ENCODE peak calls at places on chromosome 1, in eight cellular contexts. Y, X, H, R, O, K, A and I are unnamed samples.

GRCh38 chr1:224106568-224107281 is 7.2 kb upstream of the FBXO28 start:
- DNase-seq in R (no peak), X (no peak), K (peak), Y (no peak), A (peak), O (peak), H (peak), I (peak)

GRCh38 chr1:209375681-209376360 is 207.7 kb upstream of the CAMK1G start:
- DNase-seq in A (no peak), K (no peak), R (no peak), Y (no peak), O (peak), X (no peak), H (no peak), I (no peak)

GRCh38 chr1:64343105-64343960 is 126.6 kb upstream of the CACHD1 start:
- DNase-seq in R (no peak), A (peak), Y (no peak), O (peak), K (no peak), H (no peak), X (no peak), I (no peak)

GRCh38 chr1:53519412-53519811 is 60.2 kb downstream of the DMRTB1 start:
- DNase-seq in K (no peak), R (no peak), A (no peak), X (peak), O (no peak), Y (no peak), H (no peak), I (no peak)

GRCh38 chr1:98761238-98761637 is 99.7 kb downstream of the SNX7 start:
- DNase-seq in X (no peak), R (no peak), K (no peak), Y (no peak), H (peak), A (no peak), O (no peak), I (peak)

GRCh38 chr1:62238507-62238906 is 43.9 kb downstream of the L1TD1 start:
- DNase-seq in R (no peak), K (no peak), X (no peak), H (no peak), Y (no peak), A (no peak), O (no peak), I (no peak)

GRCh38 chr1:219312967-219313366 is 139.3 kb downstream of the LYPLAL1 start:
- DNase-seq in R (no peak), H (no peak), A (no peak), K (no peak), Y (no peak), X (no peak), O (peak), I (no peak)

GRCh38 chr1:19504796-19505693 is 19.7 kb upstream of the CAPZB start:
- DNase-seq in A (no peak), R (peak), Y (no peak), O (peak), X (peak), K (no peak), H (no peak), I (no peak)

GRCh38 chr1:116762781-116763115 is 8.5 kb downstream of the CD2 start:
- DNase-seq in A (no peak), Y (no peak), O (no peak), X (no peak), H (no peak), R (no peak), K (no peak), I (peak)

GRCh38 chr1:38929476-38929875 is 12.2 kb downstream of the RHBDL2 start:
- DNase-seq in Y (no peak), R (no peak), H (no peak), O (no peak), K (no peak), X (no peak), A (no peak), I (peak)

GRCh38 chr1:101293461-101294045 is 56.7 kb downstream of the S1PR1 start:
- DNase-seq in H (no peak), X (no peak), A (no peak), O (peak), K (no peak), R (no peak), Y (no peak), I (peak)

DNA sequence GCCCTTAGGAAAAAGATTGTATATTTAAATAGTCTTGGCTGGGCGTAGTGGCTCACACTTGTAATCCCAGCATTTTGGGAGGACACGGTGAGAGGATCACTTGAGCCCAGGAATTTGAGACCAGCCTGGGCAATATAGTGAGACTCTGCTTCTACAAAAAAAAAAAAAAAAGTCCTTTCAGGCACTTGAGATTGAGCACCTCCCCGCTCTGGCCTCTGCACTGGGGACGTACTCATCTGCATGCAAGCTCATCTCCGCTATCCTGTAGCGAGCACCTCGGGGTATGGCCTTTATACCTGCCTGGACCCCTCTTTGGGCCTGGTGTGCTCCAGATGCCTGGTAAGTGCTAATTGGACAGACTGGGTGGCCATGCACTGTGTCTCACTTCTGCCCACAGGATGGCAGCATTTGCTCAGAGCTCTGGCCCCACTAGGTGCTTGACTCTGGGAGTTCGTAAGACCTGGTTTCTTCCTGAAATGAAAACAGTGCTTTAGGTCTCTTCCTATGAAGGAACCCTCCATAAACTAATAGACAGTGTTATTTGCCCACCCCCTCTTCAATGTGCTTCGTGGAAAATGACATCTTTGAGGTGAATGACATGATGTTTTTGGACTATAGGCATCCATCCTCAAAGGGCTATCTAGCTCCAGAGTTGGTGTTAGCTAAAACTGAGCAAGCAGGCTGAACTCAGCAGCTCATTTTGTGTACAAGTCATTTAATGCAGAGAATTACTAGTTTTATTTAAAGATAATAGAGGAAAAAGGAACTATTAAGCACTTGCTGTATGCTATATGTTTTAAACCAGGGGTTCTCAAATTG is 61.7 kb upstream of the ADAR start:
- DNase-seq in A (peak), Y (no peak), H (peak), X (peak), O (peak), R (peak), K (peak), I (peak)
- TF ChIP-seq CTCF in A (peak), Y (peak), H (peak), X (peak), O (peak), R (peak), K (peak), I (peak)

GRCh38 chr1:34780528-34780927 is 486 bp upstream of the GJB3 start:
- DNase-seq in X (peak), A (no peak), H (no peak), Y (no peak), K (no peak), R (no peak), O (no peak), I (no peak)
- H3K4me3 ChIP-seq in X (no peak), A (no peak), H (no peak), Y (no peak), K (no peak), R (no peak), O (no peak), I (no peak)

GRCh38 chr1:228162286-228163003 is 3.2 kb upstream of the IBA57 start:
- DNase-seq in H (no peak), K (no peak), O (no peak), X (no peak), Y (no peak), R (peak), A (no peak), I (no peak)
- TF ChIP-seq CTCF in H (no peak), K (no peak), O (no peak), X (no peak), Y (no peak), R (no peak), A (no peak), I (no peak)

DNA sequence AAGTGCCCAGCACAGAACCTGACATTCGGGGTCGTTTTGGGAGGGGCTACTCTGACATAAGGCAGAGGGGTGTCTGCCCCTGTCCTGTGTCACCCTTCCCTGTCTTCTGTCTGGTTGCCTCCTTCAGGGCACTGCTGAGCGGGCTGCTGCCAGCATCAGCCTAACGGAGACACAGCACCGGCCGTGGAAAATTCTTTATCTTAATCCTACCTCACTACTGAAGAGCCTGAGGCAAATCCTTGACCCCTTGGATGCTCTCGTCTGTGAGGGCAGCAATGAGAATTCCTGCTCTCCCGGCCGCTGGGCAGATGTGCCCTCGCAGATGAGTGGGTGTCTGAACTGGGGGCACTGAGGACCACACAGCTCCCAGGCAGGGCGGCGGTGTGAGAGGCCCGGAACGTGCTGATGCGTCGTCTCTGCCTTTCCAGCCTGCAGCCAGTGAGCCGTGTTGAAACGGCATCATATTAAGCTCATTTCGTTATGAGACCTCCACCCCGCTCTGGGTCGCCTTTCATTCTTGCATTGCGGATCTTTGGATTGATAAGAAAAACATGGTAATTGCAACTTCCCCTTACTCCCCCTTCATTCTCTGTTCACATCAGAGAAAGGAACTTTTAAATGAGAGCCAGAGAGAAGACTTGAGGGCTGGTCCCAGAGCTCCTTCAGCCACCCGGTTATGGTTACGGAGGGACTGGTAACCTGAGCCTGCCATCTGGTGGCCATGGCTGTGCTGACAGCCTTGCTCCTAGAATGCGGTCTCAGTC is 271.3 kb downstream of the TRABD2B start:
- DNase-seq in A (peak), Y (no peak), R (peak), X (peak), O (peak), H (peak), K (peak), I (peak)
- H3K4me3 ChIP-seq in A (no peak), Y (peak), R (peak), X (peak), O (no peak), H (no peak), K (no peak), I (no peak)

GRCh38 chr1:8462298-8462946 is 144.5 kb downstream of the SLC45A1 start:
- DNase-seq in K (no peak), Y (no peak), H (no peak), O (no peak), A (peak), R (no peak), X (no peak), I (no peak)

GRCh38 chr1:8464377-8464776 is 146.5 kb downstream of the SLC45A1 start:
- DNase-seq in R (no peak), A (no peak), X (no peak), H (no peak), Y (no peak), O (no peak), K (no peak), I (no peak)

GRCh38 chr1:8464987-8465386 is 147.1 kb downstream of the SLC45A1 start:
- DNase-seq in R (no peak), K (no peak), A (no peak), O (peak), H (peak), Y (no peak), X (no peak), I (no peak)

GRCh38 chr1:8461341-8462110 is 143.6 kb downstream of the SLC45A1 start:
- DNase-seq in A (no peak), O (no peak), R (no peak), K (no peak), X (no peak), H (peak), Y (no peak), I (no peak)

GRCh38 chr1:8463144-8463927 is 145.4 kb downstream of the SLC45A1 start:
- DNase-seq in K (no peak), A (peak), R (peak), X (peak), Y (no peak), H (peak), O (peak), I (no peak)
- TF ChIP-seq CTCF in K (no peak), A (no peak), R (no peak), X (no peak), Y (no peak), H (no peak), O (no peak), I (no peak)